ENCODE peak calls at places on chromosomes 3 and 15, in ten cellular contexts. I is heart left ventricle, E is progenitor cell of endocrine pancreas, Y is cardiac fibroblast, N is left lung, W is adrenal gland, G is left ventricle myocardium inferior, Q is ascending aorta, F is endothelial cell, A is brain microvascular endothelial cell. Z is an unnamed sample.

GRCh38 chr15:81264072-81264857 is 59.7 kb downstream of the STARD5 start:
- DNase-seq in I (no peak), E (no peak), Y (peak), N (no peak), W (no peak), G (no peak), Q (no peak), F (no peak), A (no peak), Z (no peak)

GRCh38 chr3:65729553-65729952 is 309.2 kb downstream of the MAGI1 start:
- DNase-seq in I (peak), E (no peak), Y (peak), N (no peak), W (peak), G (no peak), Q (no peak), F (no peak), A (peak), Z (peak)

GRCh38 chr3:46454209-46454595 is 10.5 kb downstream of the LTF start:
- DNase-seq in I (no peak), E (no peak), Y (no peak), N (no peak), W (no peak), G (no peak), Q (no peak), F (no peak), A (no peak), Z (no peak)

GRCh38 chr3:192887047-192887446 is 30.6 kb downstream of the MB21D2 start:
- DNase-seq in I (no peak), E (no peak), Y (peak), N (no peak), W (no peak), G (no peak), Q (no peak), F (no peak), A (peak), Z (no peak)

GRCh38 chr3:179149239-179149887 is 1.2 kb downstream of the PIK3CA start:
- DNase-seq in I (no peak), E (no peak), Y (peak), N (peak), W (peak), G (no peak), Q (no peak), F (no peak), A (peak), Z (no peak)

GRCh38 chr15:85748729-85749128 is 46.0 kb downstream of the KLHL25 start:
- DNase-seq in I (no peak), E (no peak), Y (no peak), N (peak), W (no peak), G (no peak), Q (peak), F (no peak), A (no peak), Z (no peak)

GRCh38 chr3:177131927-177132636 is 65.2 kb downstream of the TBL1XR1 start:
- DNase-seq in I (no peak), E (no peak), Y (no peak), N (no peak), W (no peak), G (no peak), Q (no peak), F (no peak), A (no peak), Z (no peak)

GRCh38 chr3:24773798-24774197 is 279.1 kb upstream of the THRB start:
- DNase-seq in I (peak), E (peak), Y (peak), N (peak), W (peak), G (peak), Q (no peak), F (peak), A (peak), Z (peak)

GRCh38 chr3:87437765-87438164 is 161.4 kb upstream of the POU1F1 start:
- DNase-seq in I (no peak), E (no peak), Y (peak), N (no peak), W (no peak), G (no peak), Q (no peak), F (no peak), A (peak), Z (peak)

GRCh38 chr15:43518073-43518761 is 809 bp downstream of the MAP1A start:
- DNase-seq in I (no peak), E (no peak), Y (peak), N (no peak), W (no peak), G (no peak), Q (no peak), F (no peak), A (no peak), Z (no peak)

GRCh38 chr3:69791111-69791510 is 51.8 kb downstream of the MITF start:
- DNase-seq in I (peak), E (no peak), Y (peak), N (peak), W (peak), G (peak), Q (peak), F (no peak), A (peak), Z (peak)

GRCh38 chr3:159672728-159673471 is 315.7 kb upstream of the IL12A start:
- DNase-seq in I (no peak), E (no peak), Y (no peak), N (no peak), W (no peak), G (no peak), Q (no peak), F (no peak), A (no peak), Z (no peak)
- TF ChIP-seq CTCF in I (no peak), E (peak), Y (no peak), N (no peak), W (no peak), G (no peak), Q (no peak), F (peak), A (peak), Z (peak)

GRCh38 chr15:100204211-100204610 is 137.6 kb downstream of the ADAMTS17 start:
- DNase-seq in I (no peak), E (no peak), Y (no peak), N (no peak), W (no peak), G (no peak), Q (peak), F (no peak), A (no peak), Z (no peak)
- TF ChIP-seq CTCF in I (no peak), E (no peak), Y (no peak), N (no peak), W (no peak), G (no peak), Q (no peak), F (no peak), A (no peak), Z (no peak)

GRCh38 chr15:33161209-33161608 is 33.3 kb downstream of the FMN1 start:
- DNase-seq in I (no peak), E (no peak), Y (no peak), N (no peak), W (no peak), G (no peak), Q (no peak), F (no peak), A (no peak), Z (no peak)

GRCh38 chr15:33158359-33158758 is 36.2 kb downstream of the FMN1 start:
- DNase-seq in I (no peak), E (no peak), Y (no peak), N (no peak), W (peak), G (no peak), Q (no peak), F (no peak), A (no peak), Z (no peak)

GRCh38 chr15:33160581-33161165 is 33.8 kb downstream of the FMN1 start:
- DNase-seq in I (no peak), E (no peak), Y (no peak), N (no peak), W (no peak), G (no peak), Q (no peak), F (no peak), A (no peak), Z (no peak)

GRCh38 chr15:33157636-33158035 is 36.9 kb downstream of the FMN1 start:
- DNase-seq in I (no peak), E (no peak), Y (no peak), N (no peak), W (no peak), G (no peak), Q (no peak), F (no peak), A (no peak), Z (no peak)

GRCh38 chr15:33160054-33160453 is 34.5 kb downstream of the FMN1 start:
- DNase-seq in I (no peak), E (no peak), Y (no peak), N (no peak), W (no peak), G (no peak), Q (no peak), F (no peak), A (no peak), Z (no peak)
- TF ChIP-seq CTCF in I (no peak), E (no peak), Y (no peak), N (no peak), W (no peak), G (no peak), Q (no peak), F (no peak), A (peak), Z (peak)

DNA sequence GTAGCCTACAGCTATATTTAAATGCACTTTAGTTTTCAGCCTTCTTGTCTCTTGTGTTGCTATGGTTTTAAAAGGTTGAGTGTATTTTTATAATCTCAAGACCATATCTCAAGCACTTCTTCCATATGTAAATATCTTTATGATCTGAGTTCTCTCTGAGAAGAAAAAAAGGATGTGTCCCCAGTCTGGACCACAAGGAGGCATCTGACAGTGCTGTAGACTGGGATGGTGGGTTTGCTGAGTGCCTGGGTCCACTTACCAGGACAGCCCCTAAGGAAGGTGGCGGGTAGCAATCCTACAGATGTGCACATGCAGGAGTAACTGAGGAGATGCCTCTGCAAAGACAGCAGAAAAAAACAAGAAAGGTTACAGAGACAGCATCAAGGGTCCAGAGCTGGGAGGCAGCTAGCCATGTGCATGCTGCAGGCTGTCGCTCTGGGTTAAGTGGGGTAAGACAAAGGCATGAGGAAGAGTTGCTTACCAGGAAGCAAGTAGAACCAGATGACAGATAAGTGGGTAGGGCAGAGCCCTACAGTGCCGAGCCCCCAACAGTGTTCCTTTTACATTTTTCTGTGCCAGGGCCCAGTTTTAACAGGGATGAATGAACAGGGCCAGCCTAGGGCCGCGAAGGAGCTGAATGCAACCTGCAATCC is 70.5 kb upstream of the SNRK start:
- DNase-seq in I (no peak), E (no peak), Y (no peak), N (no peak), W (no peak), G (no peak), Q (no peak), F (no peak), A (no peak), Z (no peak)
- TF ChIP-seq CTCF in I (no peak), E (no peak), Y (no peak), N (no peak), W (no peak), G (no peak), Q (no peak), F (peak), A (no peak), Z (no peak)

DNA sequence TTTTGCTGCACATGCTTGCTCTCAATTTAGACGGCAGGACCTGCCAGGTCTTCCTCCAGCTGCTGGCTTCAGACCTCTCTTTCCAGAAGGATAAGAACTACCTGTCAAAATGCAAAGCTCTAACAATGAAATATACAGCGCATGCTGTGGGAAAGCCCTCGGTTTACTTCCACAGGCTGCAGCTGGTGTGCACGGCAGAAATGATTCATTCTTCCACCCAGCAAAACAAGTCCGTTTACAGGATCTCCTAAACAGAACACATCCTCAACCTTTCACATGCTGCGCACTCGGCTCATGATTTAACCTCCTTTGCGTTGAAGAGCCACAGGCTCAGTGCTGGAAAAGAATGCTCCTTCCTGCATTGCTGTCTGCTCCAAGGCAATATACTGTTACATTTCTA is 92.4 kb upstream of the WNT5A start:
- DNase-seq in I (no peak), E (no peak), Y (no peak), N (no peak), W (no peak), G (no peak), Q (no peak), F (no peak), A (no peak), Z (no peak)
- TF ChIP-seq CTCF in I (no peak), E (no peak), Y (no peak), N (no peak), W (no peak), G (no peak), Q (no peak), F (no peak), A (no peak), Z (no peak)

Z was measured in HFFc6.